ENCODE peak calls at places on chromosomes 7 and 10, in six cellular contexts. One of them, this sample, is unnamed.

GRCh38 chr10:69179089-69179742 is 818 bp upstream of the SUPV3L1 start:
- DNase-seq in H1: peak
- DNase-seq in K562: peak
- DNase-seq in SK-N-SH: peak
- DNase-seq in GM12892: no peak
- DNase-seq in GM12878: no peak
- DNase-seq in this sample: no peak

GRCh38 chr7:115889669-115889984 is 140.9 kb downstream of the TFEC start:
- DNase-seq in H1: no peak
- DNase-seq in K562: no peak
- DNase-seq in SK-N-SH: no peak
- DNase-seq in GM12892: no peak
- DNase-seq in GM12878: no peak
- DNase-seq in this sample: no peak

GRCh38 chr7:129610709-129611245 is 743 bp upstream of the NRF1 start:
- DNase-seq in H1: no peak
- DNase-seq in K562: no peak
- DNase-seq in SK-N-SH: peak
- DNase-seq in GM12892: no peak
- DNase-seq in GM12878: no peak
- DNase-seq in this sample: no peak

GRCh38 chr7:18564779-18565178 is 69.2 kb downstream of the HDAC9 start:
- DNase-seq in H1: no peak
- DNase-seq in K562: no peak
- DNase-seq in SK-N-SH: no peak
- DNase-seq in GM12892: no peak
- DNase-seq in GM12878: no peak
- DNase-seq in this sample: no peak

GRCh38 chr7:66699998-66700397 is 40.5 kb upstream of the RABGEF1 start:
- DNase-seq in H1: no peak
- DNase-seq in K562: no peak
- DNase-seq in SK-N-SH: no peak
- DNase-seq in GM12892: no peak
- DNase-seq in GM12878: no peak
- DNase-seq in this sample: no peak

GRCh38 chr7:95324396-95324795 is at the start of gene PON1:
- DNase-seq in H1: no peak
- DNase-seq in K562: no peak
- DNase-seq in SK-N-SH: peak
- DNase-seq in GM12892: no peak
- DNase-seq in GM12878: no peak
- DNase-seq in this sample: peak

GRCh38 chr7:20541615-20542349 is 73.7 kb upstream of the ABCB5 start:
- DNase-seq in H1: no peak
- DNase-seq in K562: no peak
- DNase-seq in SK-N-SH: peak
- DNase-seq in GM12892: no peak
- DNase-seq in GM12878: no peak
- DNase-seq in this sample: no peak

GRCh38 chr7:138934861-138935260 is 46.3 kb downstream of the KIAA1549 start:
- DNase-seq in H1: no peak
- DNase-seq in K562: no peak
- DNase-seq in SK-N-SH: peak
- DNase-seq in GM12892: no peak
- DNase-seq in GM12878: no peak
- DNase-seq in this sample: no peak

GRCh38 chr10:30828680-30829079 is 199.1 kb upstream of the LYZL2 start:
- DNase-seq in H1: no peak
- DNase-seq in K562: no peak
- DNase-seq in SK-N-SH: no peak
- DNase-seq in GM12892: no peak
- DNase-seq in GM12878: no peak
- DNase-seq in this sample: no peak

GRCh38 chr7:75928600-75928939 is 13.6 kb downstream of the POR start:
- DNase-seq in H1: no peak
- DNase-seq in K562: no peak
- DNase-seq in SK-N-SH: no peak
- DNase-seq in GM12892: no peak
- DNase-seq in GM12878: peak
- DNase-seq in this sample: no peak

GRCh38 chr10:110919349-110919931 is at the start of gene SHOC2:
- DNase-seq in H1: peak
- DNase-seq in K562: peak
- DNase-seq in SK-N-SH: peak
- DNase-seq in GM12892: peak
- DNase-seq in GM12878: no peak
- DNase-seq in this sample: peak

GRCh38 chr7:4173615-4174014 is 508.5 kb upstream of the FOXK1 start:
- DNase-seq in H1: no peak
- DNase-seq in K562: no peak
- DNase-seq in SK-N-SH: no peak
- DNase-seq in GM12892: no peak
- DNase-seq in GM12878: no peak
- DNase-seq in this sample: no peak

GRCh38 chr10:7670157-7670556 is 3.4 kb upstream of the ITIH5 start:
- DNase-seq in H1: no peak
- DNase-seq in K562: no peak
- DNase-seq in SK-N-SH: no peak
- DNase-seq in GM12892: no peak
- DNase-seq in GM12878: no peak
- DNase-seq in this sample: no peak

GRCh38 chr7:95871078-95871848 is 98.9 kb downstream of the DYNC1I1 start:
- DNase-seq in H1: peak
- DNase-seq in K562: peak
- DNase-seq in SK-N-SH: peak
- DNase-seq in GM12892: peak
- DNase-seq in GM12878: no peak
- DNase-seq in this sample: peak

GRCh38 chr10:86139066-86139657 is 227.4 kb downstream of the GRID1 start:
- DNase-seq in H1: peak
- DNase-seq in K562: no peak
- DNase-seq in SK-N-SH: no peak
- DNase-seq in GM12892: peak
- DNase-seq in GM12878: no peak
- DNase-seq in this sample: no peak

GRCh38 chr7:130441408-130441854 is 615 bp upstream of the CEP41 start:
- DNase-seq in H1: no peak
- DNase-seq in K562: no peak
- DNase-seq in SK-N-SH: peak
- DNase-seq in GM12892: no peak
- DNase-seq in GM12878: no peak
- DNase-seq in this sample: no peak

GRCh38 chr10:113073549-113074189 is 123.6 kb downstream of the TCF7L2 start:
- DNase-seq in H1: no peak
- DNase-seq in K562: peak
- DNase-seq in SK-N-SH: peak
- DNase-seq in GM12892: no peak
- DNase-seq in GM12878: no peak
- DNase-seq in this sample: no peak

GRCh38 chr7:1608318-1608717 is 38.5 kb upstream of the PSMG3 start:
- DNase-seq in H1: no peak
- DNase-seq in K562: no peak
- DNase-seq in SK-N-SH: peak
- DNase-seq in GM12892: no peak
- DNase-seq in GM12878: no peak
- DNase-seq in this sample: no peak

DNA sequence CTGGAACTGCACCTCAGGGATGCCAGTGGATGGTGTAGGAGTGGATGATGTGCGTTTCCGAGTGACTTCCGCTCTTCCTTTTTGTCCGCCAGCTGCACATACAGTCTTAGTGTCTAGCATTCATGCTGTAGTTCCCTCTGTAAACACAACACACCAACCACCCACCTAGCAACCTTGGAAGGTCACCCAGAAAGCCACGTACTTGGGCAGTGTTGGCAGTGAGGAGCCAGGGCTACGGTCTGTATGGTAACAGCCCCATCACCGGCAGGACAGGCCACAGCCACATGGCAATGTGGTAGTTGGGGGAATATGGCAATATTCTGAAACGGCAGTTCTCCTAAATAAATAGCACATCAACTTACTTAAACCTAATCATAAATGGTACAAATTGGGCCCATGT is 613.5 kb upstream of the MGMT start:
- DNase-seq in H1: peak
- DNase-seq in K562: no peak
- DNase-seq in SK-N-SH: no peak
- DNase-seq in GM12892: no peak
- DNase-seq in GM12878: no peak
- DNase-seq in this sample: no peak
- TF ChIP-seq POLR2AphosphoS5 in H1: no peak
- TF ChIP-seq POLR2AphosphoS5 in K562: no peak
- TF ChIP-seq POLR2AphosphoS5 in SK-N-SH: no peak
- TF ChIP-seq POLR2AphosphoS5 in GM12892: no peak
- TF ChIP-seq POLR2AphosphoS5 in GM12878: no peak
- TF ChIP-seq POLR2AphosphoS5 in this sample: no peak

GRCh38 chr10:4426866-4427265 is 399.1 kb upstream of the AKR1E2 start:
- DNase-seq in H1: no peak
- DNase-seq in K562: no peak
- DNase-seq in SK-N-SH: no peak
- DNase-seq in GM12892: no peak
- DNase-seq in GM12878: no peak
- DNase-seq in this sample: no peak
- TF ChIP-seq TAF1 in H1: no peak
- TF ChIP-seq TAF1 in K562: no peak
- TF ChIP-seq TAF1 in SK-N-SH: no peak
- TF ChIP-seq TAF1 in GM12892: no peak
- TF ChIP-seq TAF1 in GM12878: no peak
- TF ChIP-seq TAF1 in this sample: no peak

DNA sequence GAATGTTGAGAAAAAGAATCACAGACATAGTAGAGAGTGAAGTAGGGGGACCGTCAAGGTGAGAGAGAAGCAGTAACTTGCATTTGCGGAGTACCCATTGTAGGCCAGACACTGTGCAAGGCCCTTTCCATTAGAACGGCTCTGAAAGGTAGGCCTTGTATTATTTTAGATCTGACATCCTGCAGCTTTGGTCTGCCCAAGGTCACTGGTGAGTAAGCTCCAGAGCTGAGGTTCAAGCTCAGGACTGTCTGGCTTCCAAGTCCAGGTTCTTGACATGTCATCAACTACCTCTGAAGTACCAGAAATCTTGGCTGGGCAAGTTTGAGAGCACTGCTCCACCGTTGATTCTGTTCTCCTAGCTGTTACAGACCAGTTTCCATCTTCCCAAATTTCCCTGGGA is 13.2 kb upstream of the EVX1 start:
- DNase-seq in H1: no peak
- DNase-seq in K562: no peak
- DNase-seq in SK-N-SH: no peak
- DNase-seq in GM12892: no peak
- DNase-seq in GM12878: no peak
- DNase-seq in this sample: no peak
- TF ChIP-seq POLR2AphosphoS5 in H1: no peak
- TF ChIP-seq POLR2AphosphoS5 in K562: no peak
- TF ChIP-seq POLR2AphosphoS5 in SK-N-SH: no peak
- TF ChIP-seq POLR2AphosphoS5 in GM12892: no peak
- TF ChIP-seq POLR2AphosphoS5 in GM12878: no peak
- TF ChIP-seq POLR2AphosphoS5 in this sample: no peak

DNA sequence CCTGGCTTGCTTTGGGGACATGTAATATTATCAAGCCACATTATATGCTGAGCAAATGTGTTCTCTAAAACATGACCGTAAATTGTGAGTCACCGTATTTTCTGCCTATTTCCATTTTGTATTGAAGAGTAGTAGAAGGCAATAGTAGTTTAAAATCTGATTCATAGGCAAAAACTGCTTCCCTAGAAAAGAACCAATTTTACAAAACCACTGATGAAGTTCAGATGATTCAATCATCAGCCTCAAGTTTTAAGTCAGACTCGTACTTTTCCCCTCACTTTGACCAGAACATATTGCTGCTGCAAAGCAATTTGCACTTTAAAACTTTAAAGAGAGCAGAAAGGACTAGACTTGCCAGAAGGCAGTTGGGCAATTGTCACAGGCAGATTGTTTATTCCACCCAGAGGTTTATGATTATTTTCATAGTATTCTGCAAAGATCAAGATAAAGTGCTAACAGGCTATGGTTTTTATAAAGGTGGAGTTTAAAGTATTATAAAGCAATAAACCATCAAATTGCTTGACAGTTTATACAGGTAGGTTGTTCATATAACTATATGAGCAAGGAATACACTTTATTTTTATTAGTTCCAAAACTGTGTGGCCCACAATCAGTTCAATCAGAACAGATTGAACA is 168.2 kb downstream of the ETV1 start:
- DNase-seq in H1: no peak
- DNase-seq in K562: no peak
- DNase-seq in SK-N-SH: no peak
- DNase-seq in GM12892: no peak
- DNase-seq in GM12878: no peak
- DNase-seq in this sample: no peak
- TF ChIP-seq TAF1 in H1: no peak
- TF ChIP-seq TAF1 in K562: no peak
- TF ChIP-seq TAF1 in SK-N-SH: no peak
- TF ChIP-seq TAF1 in GM12892: no peak
- TF ChIP-seq TAF1 in GM12878: no peak
- TF ChIP-seq TAF1 in this sample: no peak

DNA sequence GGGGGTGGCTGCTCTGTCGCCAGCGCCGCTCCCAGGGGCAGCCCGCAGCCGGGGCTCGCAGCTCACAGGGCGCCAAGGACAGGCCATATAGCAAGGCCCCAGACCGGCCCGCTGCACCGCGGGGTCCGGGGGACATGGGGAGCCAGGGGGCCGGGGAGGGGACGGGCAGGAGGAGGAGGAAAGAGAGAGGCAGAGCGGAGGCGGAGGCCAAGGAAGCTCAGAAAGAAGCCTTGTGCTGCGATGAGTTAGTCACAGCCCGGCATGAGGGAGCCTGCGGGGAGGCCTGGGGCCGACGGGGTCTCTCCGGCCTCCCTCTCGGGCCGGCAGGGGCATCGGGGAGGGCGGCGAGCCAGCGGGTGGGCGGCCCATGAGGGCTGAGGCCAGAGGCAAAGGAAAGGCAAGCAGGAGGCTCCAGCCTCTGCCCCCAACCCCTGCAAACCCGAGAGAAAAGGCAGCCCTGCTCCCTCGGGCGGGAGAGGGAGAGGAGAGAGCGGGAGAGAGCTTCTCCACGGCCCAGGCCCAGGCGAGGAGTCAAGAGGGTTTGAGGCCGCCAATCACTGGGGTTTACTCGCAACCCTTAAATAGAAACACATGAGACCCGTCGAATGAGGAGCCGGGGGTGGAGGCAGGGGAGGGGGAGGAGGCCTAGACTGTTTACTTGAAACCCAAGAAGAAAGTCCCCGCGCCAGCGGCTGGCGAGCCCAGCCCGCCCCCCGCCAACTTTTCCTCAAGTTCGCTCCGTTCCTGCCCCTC is 167.9 kb downstream of the NEURL1 start:
- DNase-seq in H1: peak
- DNase-seq in K562: no peak
- DNase-seq in SK-N-SH: no peak
- DNase-seq in GM12892: peak
- DNase-seq in GM12878: no peak
- DNase-seq in this sample: no peak
- TF ChIP-seq POLR2AphosphoS5 in H1: peak
- TF ChIP-seq POLR2AphosphoS5 in K562: no peak
- TF ChIP-seq POLR2AphosphoS5 in SK-N-SH: no peak
- TF ChIP-seq POLR2AphosphoS5 in GM12892: no peak
- TF ChIP-seq POLR2AphosphoS5 in GM12878: no peak
- TF ChIP-seq POLR2AphosphoS5 in this sample: no peak

GRCh38 chr10:6133331-6134098 is 44.7 kb downstream of the RBM17 start:
- DNase-seq in H1: no peak
- DNase-seq in K562: no peak
- DNase-seq in SK-N-SH: peak
- DNase-seq in GM12892: no peak
- DNase-seq in GM12878: no peak
- DNase-seq in this sample: no peak
- TF ChIP-seq TAF1 in H1: no peak
- TF ChIP-seq TAF1 in K562: no peak
- TF ChIP-seq TAF1 in SK-N-SH: no peak
- TF ChIP-seq TAF1 in GM12892: no peak
- TF ChIP-seq TAF1 in GM12878: no peak
- TF ChIP-seq TAF1 in this sample: no peak